ENCODE peak calls at places on chromosomes 16 and 17, in ten cellular contexts. U is GM23338; H is CD8-positive, alpha-beta T cell; P is stomach; A is skeletal muscle cell; O is left ventricle myocardium inferior; C is lung; S is AG09309; R is effector memory CD4-positive, alpha-beta T cell; Q is heart right ventricle. Y is an unnamed sample.
A peak's percentile ranks its signal among the peaks of the same experiment; 100 is the strongest.

GRCh38 chr17:68288375-68288774 is 2.6 kb downstream of the SLC16A6 start:
- DNase-seq in U (no peak), P (no peak), R (no peak), A (no peak), O (no peak), H (no peak), S (no peak), C (no peak), Q (no peak), Y (no peak)

GRCh38 chr16:15952265-15952711 is 2.9 kb downstream of the ABCC1 start:
- DNase-seq in Q (peak; percentile 52), S (no peak), O (no peak), A (no peak), H (no peak), R (no peak), P (no peak), U (no peak), C (no peak), Y (no peak)

GRCh38 chr17:81487487-81488275 is 24.9 kb downstream of the ACTG1 start:
- DNase-seq in S (no peak), P (peak; percentile 85), U (peak; percentile 78), H (peak; percentile 87), R (peak; percentile 63), A (no peak), Q (peak; percentile 76), C (peak; percentile 75), O (peak; percentile 85), Y (no peak)

GRCh38 chr16:85829751-85830445 is 30.4 kb downstream of the COX4I1 start:
- DNase-seq in P (no peak), H (no peak), R (no peak), O (peak; percentile 46), U (no peak), S (no peak), Q (peak; percentile 45), C (no peak), A (no peak), Y (no peak)

GRCh38 chr17:48429638-48430586 is at the start of gene SKAP1:
- DNase-seq in Q (no peak), H (peak; percentile 82), P (peak; percentile 49), S (no peak), R (peak; percentile 59), A (no peak), U (peak; percentile 71), O (no peak), C (no peak), Y (no peak)

GRCh38 chr17:42849031-42849430 is 2.0 kb upstream of the AOC3 start:
- DNase-seq in O (no peak), U (no peak), Q (no peak), P (no peak), S (no peak), H (no peak), R (no peak), A (no peak), C (no peak), Y (no peak)

GRCh38 chr17:29836643-29837042 is 93.4 kb downstream of the SSH2 start:
- DNase-seq in H (no peak), C (no peak), O (no peak), Q (no peak), S (no peak), P (no peak), R (no peak), U (no peak), A (no peak), Y (no peak)

GRCh38 chr17:20922128-20922670 is 120.6 kb downstream of the USP22 start:
- DNase-seq in C (no peak), Q (peak; percentile 39), A (no peak), S (no peak), U (no peak), H (no peak), P (no peak), R (no peak), O (peak; percentile 38), Y (no peak)

GRCh38 chr16:11164482-11165270 is 91.3 kb downstream of the SOCS1 start:
- DNase-seq in H (no peak), P (peak; percentile 52), U (peak; percentile 31), S (no peak), R (no peak), A (no peak), O (no peak), C (no peak), Q (no peak), Y (no peak)

GRCh38 chr16:30834130-30834740 is 47.2 kb upstream of the ZNF629 start:
- DNase-seq in A (no peak), O (no peak), R (no peak), Q (no peak), P (no peak), S (no peak), U (no peak), H (no peak), C (no peak), Y (no peak)

GRCh38 chr17:40553694-40554534 is 11.4 kb downstream of the CCR7 start:
- DNase-seq in P (peak; percentile 25), A (no peak), O (peak; percentile 74), Q (peak; percentile 72), H (peak; percentile 60), R (no peak), U (no peak), S (no peak), C (peak; percentile 57), Y (no peak)

GRCh38 chr17:57533684-57534305 is 211.3 kb downstream of the CCDC182 start:
- DNase-seq in H (no peak), S (no peak), U (no peak), R (no peak), A (no peak), P (no peak), O (no peak), Q (no peak), C (no peak), Y (no peak)

GRCh38 chr17:5585814-5586558 is 1.7 kb upstream of the NLRP1 start:
- DNase-seq in H (no peak), Q (no peak), U (peak; percentile 38), S (no peak), A (no peak), P (no peak), C (no peak), R (no peak), O (no peak), Y (no peak)

GRCh38 chr17:32525116-32525515 is 38.3 kb downstream of the CDK5R1 start:
- DNase-seq in R (no peak), C (no peak), U (no peak), H (no peak), O (no peak), S (peak; percentile 24), Q (no peak), A (no peak), P (no peak), Y (no peak)

GRCh38 chr17:42378597-42379594 is 9.3 kb downstream of the STAT3 start:
- DNase-seq in Q (peak; percentile 25), R (no peak), S (no peak), U (peak; percentile 52), A (no peak), C (no peak), P (no peak), H (no peak), O (no peak), Y (no peak)

GRCh38 chr17:77142689-77143088 is 1.9 kb downstream of the SEC14L1 start:
- DNase-seq in S (no peak), U (no peak), Q (no peak), C (no peak), H (no peak), A (no peak), R (no peak), O (no peak), P (no peak), Y (no peak)
- H3K4me3 ChIP-seq in S (no peak overlapping the region), U (no peak overlapping the region), Q (peak overlapping the region; percentile 86), C (peak overlapping the region; percentile 36), H (no peak overlapping the region), A (no peak overlapping the region), R (no peak overlapping the region), O (peak overlapping the region; percentile 84), P (peak overlapping the region; percentile 67), Y (peak overlapping the region; percentile 91)

DNA sequence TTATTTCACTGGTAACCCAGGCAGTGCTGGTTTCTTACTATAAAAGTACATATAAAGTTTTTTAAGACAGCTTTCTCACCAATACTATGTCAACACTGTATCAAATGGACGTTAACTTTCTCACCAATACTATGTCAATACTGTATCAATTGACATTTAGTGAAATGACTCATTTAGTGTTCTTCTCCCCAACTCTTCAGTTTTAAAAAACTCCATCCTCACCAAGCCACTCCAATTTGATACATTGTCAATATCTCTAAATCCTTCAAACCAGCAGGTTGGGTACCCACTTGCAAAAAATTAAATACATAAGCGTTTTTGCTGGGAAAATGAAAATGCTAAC is 4.8 kb downstream of the TOB1 start:
- DNase-seq in P (no peak), O (no peak), S (no peak), H (no peak), U (no peak), R (no peak), Q (no peak), A (no peak), C (no peak), Y (no peak)
- H3K4me3 ChIP-seq in P (peak overlapping the region; percentile 92), O (peak overlapping the region; percentile 94), S (no peak overlapping the region), H (no peak overlapping the region), U (no peak overlapping the region), R (no peak overlapping the region), Q (peak overlapping the region; percentile 91), A (no peak overlapping the region), C (no peak overlapping the region), Y (no peak overlapping the region)

DNA sequence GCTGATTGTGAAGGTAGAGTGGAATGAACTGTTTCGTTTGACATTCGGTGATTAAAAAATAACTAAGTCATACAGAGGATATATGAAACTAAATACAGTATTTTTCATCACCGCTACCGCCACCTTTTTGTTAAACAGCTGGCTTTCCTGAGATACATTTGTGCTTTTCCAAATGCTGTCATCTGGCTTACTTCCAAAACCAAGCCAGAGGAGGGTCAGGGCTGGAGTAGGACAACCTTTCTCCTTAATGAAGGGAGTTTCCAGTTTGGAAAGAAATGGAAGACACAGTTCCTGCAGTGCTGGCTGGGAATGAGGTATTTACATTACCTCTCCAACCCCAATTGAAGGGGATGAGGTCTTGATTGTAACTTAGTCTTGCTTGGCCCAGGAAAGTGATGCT is 3.2 kb downstream of the TNRC6C start:
- DNase-seq in A (no peak), P (no peak), R (no peak), O (no peak), H (no peak), U (no peak), Q (no peak), C (no peak), S (no peak), Y (no peak)
- H3K4me3 ChIP-seq in A (no peak overlapping the region), P (no peak overlapping the region), R (no peak overlapping the region), O (no peak overlapping the region), H (peak overlapping the region; percentile 0), U (peak overlapping the region; percentile 61), Q (no peak overlapping the region), C (no peak overlapping the region), S (no peak overlapping the region), Y (no peak overlapping the region)

DNA sequence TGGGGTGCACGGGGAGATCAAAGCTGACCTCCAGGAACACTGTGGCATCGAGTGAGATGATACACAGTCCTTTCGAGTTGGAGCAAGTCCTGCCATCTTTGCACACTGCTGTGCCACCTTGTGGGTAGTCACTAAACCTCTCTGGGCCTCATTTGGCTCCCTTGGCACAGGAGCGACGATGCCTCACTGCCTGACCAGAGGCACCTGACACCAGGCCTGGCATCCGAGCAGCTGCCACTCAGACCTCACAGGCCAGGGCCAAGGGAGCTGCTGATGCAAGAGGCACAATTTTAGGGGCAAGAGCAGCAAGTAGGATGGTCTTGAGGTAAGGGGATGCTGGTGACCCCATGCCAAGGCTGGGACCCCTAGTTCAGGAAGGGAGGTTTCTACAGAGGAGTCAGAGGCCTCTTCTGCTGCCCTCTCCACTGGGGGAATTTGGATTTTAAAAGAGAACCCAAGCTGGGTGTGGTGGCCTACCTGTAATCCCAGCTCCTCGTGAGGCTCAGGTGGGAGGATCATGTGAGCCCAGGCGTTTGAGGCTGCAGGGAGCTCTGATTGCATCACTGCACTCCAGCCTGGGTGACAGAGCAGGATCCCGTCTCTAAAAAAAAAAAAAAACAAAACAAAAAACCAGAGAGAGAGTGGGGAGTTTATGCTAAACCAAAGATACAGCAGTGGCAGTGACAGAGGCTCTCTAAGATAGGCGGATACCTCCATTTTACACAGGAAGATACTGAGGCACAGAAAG is 6.7 kb upstream of the ADGRG1 start:
- DNase-seq in P (no peak), O (no peak), U (no peak), H (no peak), A (no peak), R (no peak), Q (no peak), S (no peak), C (no peak), Y (no peak)
- H3K4me3 ChIP-seq in P (peak overlapping the region; percentile 19), O (no peak overlapping the region), U (no peak overlapping the region), H (no peak overlapping the region), A (no peak overlapping the region), R (no peak overlapping the region), Q (no peak overlapping the region), S (no peak overlapping the region), C (no peak overlapping the region), Y (no peak overlapping the region)

Y was measured in retinal pigment epithelial cell.